ENCODE peak calls at places on chromosome 14, in eight cellular contexts. K, F, G, H, C, W, Q and X are unnamed samples.

GRCh38 chr14:32565256-32565655 is 236.2 kb downstream of the AKAP6 start:
- DNase-seq in C (no peak), H (no peak), W (no peak), Q (no peak), F (peak; percentile 12), K (no peak), G (no peak), X (no peak)

GRCh38 chr14:94405481-94405880 is 17.1 kb upstream of the SERPINA1 start:
- DNase-seq in Q (no peak), H (no peak), F (no peak), C (no peak), W (no peak), G (no peak), K (no peak), X (no peak)

GRCh38 chr14:65832431-65833253 is 420.1 kb downstream of the FUT8 start:
- DNase-seq in H (peak; percentile 51), C (peak; percentile 51), Q (peak; percentile 24), F (peak; percentile 32), G (no peak), W (no peak), K (no peak), X (peak; percentile 68)

GRCh38 chr14:30657606-30658163 is 35.6 kb downstream of the SCFD1 start:
- DNase-seq in C (peak; percentile 39), F (no peak), K (no peak), H (peak; percentile 39), Q (peak; percentile 35), G (no peak), W (no peak), X (no peak)

GRCh38 chr14:50110323-50111037 is 5.9 kb downstream of the VCPKMT start:
- DNase-seq in W (no peak), C (no peak), K (no peak), H (no peak), F (no peak), Q (no peak), G (no peak), X (no peak)

GRCh38 chr14:24080888-24081738 is 9.8 kb downstream of the CPNE6 start:
- DNase-seq in K (no peak), H (peak; percentile 81), F (peak; percentile 85), G (peak; percentile 47), C (peak; percentile 61), Q (peak; percentile 59), W (peak; percentile 67), X (peak; percentile 78)

GRCh38 chr14:37623552-37623951 is 28.1 kb downstream of the TTC6 start:
- DNase-seq in F (no peak), G (no peak), Q (peak; percentile 99), K (peak; percentile 1), H (no peak), W (peak; percentile 30), C (peak; percentile 91), X (no peak)

GRCh38 chr14:94560291-94560665 is 964 bp upstream of the SERPINA4 start:
- DNase-seq in K (no peak), F (no peak), G (no peak), H (no peak), W (no peak), C (no peak), Q (no peak), X (no peak)

GRCh38 chr14:96501383-96501745 is 818 bp upstream of the PAPOLA start:
- DNase-seq in W (peak; percentile 5), C (no peak), G (peak; percentile 8), H (no peak), K (no peak), F (peak; percentile 17), Q (peak; percentile 14), X (no peak)

GRCh38 chr14:36518586-36519430 is 1.2 kb downstream of the NKX2-1 start:
- DNase-seq in F (peak; percentile 26), C (no peak), H (peak; percentile 43), G (no peak), K (no peak), Q (no peak), W (no peak), X (peak; percentile 60)

GRCh38 chr14:71554323-71554722 is 377.9 kb upstream of the RGS6 start:
- DNase-seq in H (no peak), G (peak; percentile 35), F (no peak), W (no peak), K (no peak), C (no peak), Q (no peak), X (no peak)

GRCh38 chr14:102508774-102509743 is 517 bp downstream of the ANKRD9 start:
- DNase-seq in H (peak; percentile 42), Q (peak; percentile 32), W (peak; percentile 82), F (peak; percentile 85), K (no peak), C (peak; percentile 82), G (no peak), X (no peak)

GRCh38 chr14:50521912-50522341 is 10.4 kb downstream of the MAP4K5 start:
- DNase-seq in H (no peak), G (peak; percentile 66), C (no peak), F (no peak), K (no peak), Q (peak; percentile 29), W (no peak), X (no peak)

GRCh38 chr14:92754956-92755355 is 6.5 kb upstream of the LGMN start:
- DNase-seq in F (no peak), C (no peak), Q (no peak), K (no peak), H (no peak), W (no peak), G (no peak), X (no peak)

GRCh38 chr14:23558363-23559009 is 2.4 kb downstream of the THTPA start:
- DNase-seq in G (no peak), W (no peak), Q (no peak), K (no peak), H (no peak), F (no peak), C (no peak), X (no peak)

GRCh38 chr14:77155083-77155482 is 13.5 kb upstream of the ZDHHC22 start:
- DNase-seq in G (no peak), H (no peak), W (no peak), K (no peak), C (no peak), F (no peak), Q (no peak), X (no peak)
- H3K27me3 ChIP-seq in G (no peaks in the 10 kb centered on the region), H (no peaks in the 10 kb centered on the region), W (peaks cover 18% of the 10 kb centered on the region), K (no peaks in the 10 kb centered on the region), C (peaks cover 13% of the 10 kb centered on the region), F (no peaks in the 10 kb centered on the region), Q (peaks cover 4% of the 10 kb centered on the region), X (no peaks in the 10 kb centered on the region)

DNA sequence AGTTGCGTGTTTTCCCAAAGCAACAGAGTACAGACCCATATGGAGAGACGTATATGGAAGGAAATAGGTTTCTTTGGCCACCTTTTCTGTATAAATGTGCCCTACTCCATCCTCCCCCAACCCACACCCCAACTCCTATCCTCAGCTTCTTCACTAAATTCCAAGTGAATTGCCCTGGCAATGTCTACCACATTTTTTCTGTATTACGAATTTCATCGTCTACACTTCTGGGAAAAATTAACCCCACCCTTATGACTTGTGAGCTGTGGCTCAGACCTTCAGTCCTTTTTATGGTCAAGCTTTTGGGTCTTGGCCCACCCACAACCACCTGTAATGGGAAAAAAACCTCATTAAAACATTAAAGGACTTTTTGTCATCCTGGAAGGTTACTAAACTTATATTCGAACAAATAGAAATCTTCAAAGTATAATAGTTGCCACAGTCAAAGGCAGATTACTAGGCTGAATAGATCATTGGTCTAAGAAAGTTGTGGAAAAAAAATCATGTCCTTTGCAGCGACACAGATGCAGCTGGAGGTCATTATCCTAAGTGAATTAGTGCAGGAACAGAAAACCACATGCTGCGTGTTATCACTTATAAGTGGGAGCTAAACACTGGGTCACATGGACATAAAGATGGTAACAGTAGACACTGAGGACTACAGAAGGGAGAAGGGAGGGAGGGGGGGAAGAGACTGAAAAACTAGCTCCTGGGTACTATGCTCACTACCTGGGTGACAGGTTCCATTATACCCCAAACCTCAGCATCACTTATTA is 15.7 kb upstream of the NFKBIA start:
- DNase-seq in F (peak; percentile 32), G (no peak), C (peak; percentile 85), W (no peak), H (no peak), K (no peak), Q (peak; percentile 74), X (no peak)
- TF ChIP-seq EZH2phosphoT487 in F (no peak), G (no peak), C (no peak), W (no peak), H (no peak), K (no peak), Q (no peak), X (no peak)

GRCh38 chr14:73238262-73238852 is 1.1 kb downstream of the PAPLN start:
- DNase-seq in W (peak; percentile 28), Q (peak; percentile 90), G (no peak), K (peak; percentile 6), C (peak; percentile 77), F (no peak), H (no peak), X (peak; percentile 31)

GRCh38 chr14:73237786-73238261 is 518 bp downstream of the PAPLN start:
- DNase-seq in W (peak; percentile 41), C (peak; percentile 31), K (no peak), F (peak; percentile 82), Q (no peak), H (peak; percentile 68), G (no peak), X (peak; percentile 62)

GRCh38 chr14:73236752-73237218 is 521 bp upstream of the PAPLN start:
- DNase-seq in Q (no peak), F (no peak), G (no peak), W (no peak), K (no peak), C (no peak), H (peak; percentile 53), X (peak; percentile 24)

GRCh38 chr14:73236157-73236556 is 1.1 kb upstream of the PAPLN start:
- DNase-seq in H (peak; percentile 54), W (no peak), C (no peak), G (no peak), K (no peak), Q (no peak), F (no peak), X (peak; percentile 50)

GRCh38 chr14:73237219-73237785 is at the start of gene PAPLN:
- DNase-seq in C (peak; percentile 43), F (peak; percentile 73), K (peak; percentile 8), Q (peak; percentile 29), W (peak; percentile 62), H (peak; percentile 65), G (no peak), X (peak; percentile 61)
- H3K27me3 ChIP-seq in C (peaks cover 38% of the 10 kb centered on the region), F (peaks cover 41% of the 10 kb centered on the region), K (peaks cover 14% of the 10 kb centered on the region), Q (peaks cover 56% of the 10 kb centered on the region), W (peaks cover 32% of the 10 kb centered on the region), H (peaks cover 54% of the 10 kb centered on the region), G (peaks cover 11% of the 10 kb centered on the region), X (peaks cover 49% of the 10 kb centered on the region)

GRCh38 chr14:105859717-105860614 is 333.6 kb downstream of the TMEM121 start:
- DNase-seq in C (no peak), H (no peak), W (no peak), G (peak; percentile 19), F (no peak), Q (no peak), K (no peak), X (no peak)
- TF ChIP-seq EZH2phosphoT487 in C (no peak), H (no peak), W (no peak), G (no peak), F (no peak), Q (no peak), K (no peak), X (no peak)

GRCh38 chr14:68399971-68400370 is 392.9 kb downstream of the ZFP36L1 start:
- DNase-seq in K (no peak), F (no peak), Q (no peak), W (no peak), G (no peak), H (no peak), C (no peak), X (no peak)
- H3K27me3 ChIP-seq in K (no peaks in the 10 kb centered on the region), F (no peaks in the 10 kb centered on the region), Q (no peaks in the 10 kb centered on the region), W (no peaks in the 10 kb centered on the region), G (no peaks in the 10 kb centered on the region), H (no peaks in the 10 kb centered on the region), C (no peaks in the 10 kb centered on the region), X (no peaks in the 10 kb centered on the region)